ENCODE peak calls at places on chromosome 17, in six cellular contexts. M is spleen, Q is stomach, D is HCT116, W is suprapubic skin, N is Panc1. T is an unnamed sample.

GRCh38 chr17:77303620-77304019 is 162.9 kb downstream of the SEC14L1 start:
- DNase-seq in D (no peak), M (no peak), W (no peak), Q (no peak), N (no peak), T (no peak)

GRCh38 chr17:15441315-15441714 is 26.1 kb downstream of the CDRT4 start:
- DNase-seq in W (no peak), N (no peak), D (no peak), Q (no peak), M (no peak), T (no peak)

GRCh38 chr17:82563318-82563717 is 43.8 kb downstream of the FOXK2 start:
- DNase-seq in D (no peak), Q (no peak), W (no peak), N (no peak), M (no peak), T (no peak)

GRCh38 chr17:60863892-60864673 is 186.4 kb downstream of the BCAS3 start:
- DNase-seq in N (no peak), Q (no peak), D (no peak), M (no peak), W (no peak), T (peak; percentile 47)

GRCh38 chr17:2421315-2422147 is 20.7 kb upstream of the MNT start:
- DNase-seq in M (no peak), N (no peak), W (no peak), Q (no peak), D (no peak), T (no peak)

GRCh38 chr17:68704897-68705296 is 103.7 kb upstream of the FAM20A start:
- DNase-seq in Q (no peak), W (no peak), M (no peak), D (no peak), N (no peak), T (no peak)

GRCh38 chr17:66889480-66890230 is 54.7 kb downstream of the CACNG5 start:
- DNase-seq in N (no peak), M (no peak), W (no peak), D (no peak), Q (no peak), T (no peak)

GRCh38 chr17:56648814-56649213 is 55.3 kb downstream of the NOG start:
- DNase-seq in N (no peak), M (no peak), W (no peak), Q (no peak), D (no peak), T (no peak)

GRCh38 chr17:72175263-72175662 is 54.4 kb downstream of the SOX9 start:
- DNase-seq in N (no peak), W (no peak), D (no peak), Q (peak; percentile 61), M (no peak), T (no peak)

GRCh38 chr17:36921131-36921851 is 16.0 kb upstream of the LHX1 start:
- DNase-seq in D (peak; percentile 98), W (no peak), M (no peak), N (peak; percentile 58), Q (peak; percentile 43), T (no peak)

GRCh38 chr17:72467841-72468653 is 347.2 kb downstream of the SOX9 start:
- DNase-seq in D (no peak), W (no peak), Q (peak; percentile 77), M (peak; percentile 69), N (no peak), T (no peak)

GRCh38 chr17:80030730-80031410 is 4.8 kb downstream of the TBC1D16 start:
- DNase-seq in D (no peak), Q (peak; percentile 92), N (no peak), W (no peak), M (peak; percentile 37), T (no peak)

GRCh38 chr17:43437756-43438155 is 39.0 kb downstream of the ARL4D start:
- DNase-seq in D (no peak), N (no peak), M (no peak), W (no peak), Q (no peak), T (no peak)

GRCh38 chr17:80295146-80295545 is 34.5 kb downstream of the RNF213 start:
- DNase-seq in W (no peak), Q (no peak), N (no peak), M (no peak), D (no peak), T (no peak)

GRCh38 chr17:148757-149156 is 11.4 kb downstream of the SCGB1C2 start:
- DNase-seq in W (peak; percentile 48), M (peak; percentile 25), N (no peak), Q (no peak), D (no peak), T (no peak)

GRCh38 chr17:57294629-57295501 is 38.5 kb downstream of the MSI2 start:
- DNase-seq in W (no peak), N (no peak), M (no peak), D (peak; percentile 94), Q (no peak), T (no peak)

GRCh38 chr17:45893725-45894021 is 681 bp upstream of the MAPT start:
- DNase-seq in Q (no peak), W (no peak), D (no peak), M (no peak), N (no peak), T (no peak)

GRCh38 chr17:1229354-1229890 is 40.8 kb upstream of the BHLHA9 start:
- DNase-seq in Q (peak; percentile 71), W (peak; percentile 88), N (no peak), D (no peak), M (peak; percentile 93), T (peak; percentile 41)

GRCh38 chr17:35895602-35896001 is 15.4 kb upstream of the CCL5 start:
- DNase-seq in W (no peak), N (no peak), Q (no peak), M (no peak), D (no peak), T (peak; percentile 30)

GRCh38 chr17:20934288-20934687 is 108.5 kb downstream of the USP22 start:
- DNase-seq in N (no peak), D (no peak), W (no peak), M (no peak), Q (no peak), T (no peak)

GRCh38 chr17:77838748-77839147 is 119.8 kb upstream of the TNRC6C start:
- DNase-seq in D (no peak), Q (no peak), W (peak; percentile 36), N (no peak), M (peak; percentile 18), T (no peak)

GRCh38 chr17:28219771-28220170 is 99.2 kb upstream of the TMEM97 start:
- DNase-seq in Q (no peak), D (no peak), N (no peak), M (no peak), W (no peak), T (no peak)

GRCh38 chr17:61454095-61454931 is 2.1 kb downstream of the TBX4 start:
- DNase-seq in Q (no peak), D (no peak), W (no peak), M (peak; percentile 72), N (no peak), T (no peak)

GRCh38 chr17:37255434-37255833 is 120.4 kb upstream of the C17orf78 start:
- DNase-seq in D (no peak), Q (no peak), N (no peak), W (no peak), M (no peak), T (no peak)

GRCh38 chr17:48025040-48025903 is 12.3 kb downstream of the COPZ2 start:
- DNase-seq in Q (peak; percentile 98), M (peak; percentile 100), D (peak; percentile 98), N (peak; percentile 82), W (peak; percentile 99), T (peak; percentile 97)
- TF ChIP-seq CTCF in Q (no peak), M (peak; percentile 99), D (peak; percentile 92), N (peak; percentile 94), W (peak; percentile 82), T (peak; percentile 81)

DNA sequence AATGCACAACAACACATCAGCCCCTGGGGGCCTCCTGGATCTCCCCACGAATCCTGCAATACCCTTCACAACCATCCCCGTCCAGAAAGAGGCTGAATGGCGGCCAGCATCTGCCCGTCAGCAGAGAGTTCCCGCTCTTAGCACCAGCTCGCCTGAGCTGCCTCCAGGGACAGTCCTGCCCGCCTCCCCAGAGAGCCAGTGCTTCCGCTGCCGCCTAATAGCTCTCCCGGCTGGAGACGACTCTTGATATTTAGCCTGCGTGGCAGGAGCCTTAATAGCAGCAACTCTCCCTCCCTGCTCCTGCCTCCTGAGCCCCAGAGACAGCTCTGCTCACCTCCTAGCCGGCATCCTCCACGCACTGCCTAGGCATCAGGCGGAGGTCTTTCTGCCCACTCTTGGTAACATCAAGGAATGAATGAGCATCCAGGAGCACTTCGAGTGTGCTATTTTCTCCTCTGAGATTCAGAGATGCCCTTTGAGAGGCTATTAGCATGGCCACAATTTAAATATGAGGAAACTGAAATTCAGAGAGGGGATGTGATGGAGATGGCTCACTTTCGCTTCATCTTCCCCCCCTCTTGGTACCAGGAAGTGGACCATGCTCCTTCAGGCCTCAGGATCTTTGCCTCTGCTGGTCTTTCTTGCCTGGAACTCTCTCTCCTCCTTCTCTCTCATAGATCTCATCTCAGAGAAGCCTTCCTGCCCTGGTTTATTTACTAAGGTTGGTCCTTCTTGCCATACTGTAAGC is 67.9 kb downstream of the RAI1 start:
- DNase-seq in D (no peak), Q (no peak), W (no peak), M (peak; percentile 85), N (no peak), T (no peak)
- H3K27ac ChIP-seq in D (peak overlapping the region; percentile 26), Q (no peak overlapping the region), W (peak overlapping the region; percentile 41), M (peak overlapping the region; percentile 93), N (peak overlapping the region; percentile 31), T (no peak overlapping the region)

DNA sequence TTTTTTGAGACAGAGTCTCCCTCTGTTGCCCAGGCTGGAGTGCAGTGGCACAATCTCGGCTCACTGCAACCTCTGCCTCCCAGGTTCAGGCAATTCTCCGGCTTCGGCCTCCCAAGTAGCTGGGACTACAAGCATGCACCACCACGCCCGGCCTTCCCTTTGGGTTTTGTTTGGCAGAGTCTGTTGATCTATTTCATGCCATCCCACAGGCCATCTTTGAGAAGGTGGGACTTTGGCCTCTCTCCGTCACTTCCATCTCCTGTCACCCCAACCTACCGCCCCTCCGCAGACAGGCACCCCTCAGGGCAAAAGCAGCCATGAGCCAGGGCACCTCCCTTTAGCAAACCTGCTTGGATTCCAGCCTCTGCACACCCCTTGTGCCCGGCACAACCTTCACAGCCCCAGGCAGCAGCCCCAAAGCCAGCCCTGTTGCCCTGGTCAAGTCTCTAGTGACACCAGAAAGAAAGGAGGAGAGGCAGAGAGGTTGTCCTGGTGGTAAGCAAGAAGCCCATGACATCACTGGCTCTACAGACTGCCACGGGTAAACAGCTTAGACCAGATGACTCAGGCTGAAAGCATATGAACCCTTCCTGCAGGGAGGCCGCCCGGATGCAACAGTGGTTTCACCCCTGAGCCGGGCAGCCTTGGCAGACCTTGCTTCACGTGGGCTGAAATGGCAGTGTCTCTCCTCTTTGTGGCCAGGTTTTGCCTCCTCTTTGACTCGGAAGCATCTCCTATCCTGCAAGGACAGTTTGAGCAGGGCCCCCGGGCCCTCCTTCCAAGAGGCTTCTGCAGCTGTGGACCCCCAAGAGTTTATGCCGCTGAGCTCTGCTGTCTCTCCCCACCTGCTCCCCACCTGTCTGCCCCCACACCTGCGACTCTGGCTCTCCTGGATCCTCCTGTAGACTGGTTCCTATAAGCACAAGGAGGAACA is 8.1 kb upstream of the TIMP2 start:
- DNase-seq in M (no peak), D (peak; percentile 80), Q (peak; percentile 64), N (peak; percentile 46), W (peak; percentile 83), T (peak; percentile 67)
- TF ChIP-seq POLR2AphosphoS5 in M (no peak), D (peak; percentile 53), Q (peak; percentile 37), N (no peak), W (no peak), T (no peak)

DNA sequence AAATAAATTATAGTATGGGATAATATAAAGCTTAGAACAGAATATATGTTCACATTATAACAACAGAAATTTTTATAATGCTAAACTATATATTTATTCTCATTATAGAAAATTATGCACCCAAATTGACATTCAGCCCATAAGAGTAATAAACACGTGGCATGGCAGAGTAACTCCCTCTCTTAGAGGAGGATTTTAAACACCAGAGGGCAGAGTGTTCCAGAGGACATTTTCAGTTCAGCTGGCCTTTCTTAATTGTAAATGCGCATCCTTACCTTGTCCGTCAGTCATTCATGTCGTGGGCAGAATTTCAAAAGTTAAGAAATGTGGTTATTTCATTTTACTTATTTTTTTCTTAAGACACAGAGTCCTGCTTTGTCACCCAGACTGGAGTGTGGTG is 147.1 kb downstream of the TANC2 start:
- DNase-seq in Q (no peak), N (no peak), M (no peak), W (no peak), D (no peak), T (no peak)
- TF ChIP-seq CTCF in Q (no peak), N (peak; percentile 46), M (peak; percentile 13), W (no peak), D (peak; percentile 47), T (no peak)

T was measured in HL-60.